ENCODE peak calls at places on chromosomes 12 and 14, in seven cellular contexts. S is mammary epithelial cell; T is CD8-positive, alpha-beta T cell; G is PC-3; N is fibroblast of pulmonary artery; E is mucosa of descending colon; D is fibroblast of mammary gland. A is an unnamed sample.

GRCh38 chr12:32399373-32400113 is at the start of gene FGD4:
- DNase-seq in S (peak; percentile 95), T (peak; percentile 40), G (peak; percentile 81), N (peak; percentile 85), E (peak; percentile 95), D (peak; percentile 66), A (peak; percentile 93)

GRCh38 chr14:91755560-91755959 is 23.7 kb upstream of the CATSPERB start:
- DNase-seq in S (peak; percentile 89), T (no peak), G (peak; percentile 89), N (peak; percentile 62), E (no peak), D (peak; percentile 63), A (no peak)

GRCh38 chr12:31324116-31324844 is 1.7 kb downstream of the SINHCAF start:
- DNase-seq in S (peak; percentile 72), T (peak; percentile 85), G (peak; percentile 65), N (peak; percentile 77), E (peak; percentile 86), D (peak; percentile 67), A (peak; percentile 86)

GRCh38 chr12:115049617-115050016 is 365.6 kb upstream of the TBX3 start:
- DNase-seq in S (no peak), T (no peak), G (peak; percentile 13), N (peak; percentile 40), E (no peak), D (peak; percentile 10), A (no peak)

GRCh38 chr14:65334765-65335411 is 77.6 kb upstream of the FUT8 start:
- DNase-seq in S (no peak), T (no peak), G (peak; percentile 83), N (no peak), E (no peak), D (no peak), A (peak; percentile 21)

GRCh38 chr12:124020398-124021024 is 47.5 kb downstream of the ZNF664 start:
- DNase-seq in S (no peak), T (no peak), G (no peak), N (peak; percentile 77), E (no peak), D (peak; percentile 74), A (no peak)

GRCh38 chr12:64088431-64089349 is 133.4 kb downstream of the KICS2 start:
- DNase-seq in S (peak; percentile 93), T (no peak), G (peak; percentile 98), N (peak; percentile 97), E (no peak), D (peak; percentile 97), A (peak; percentile 78)

GRCh38 chr14:101248056-101248725 is 313.1 kb upstream of the DIO3 start:
- DNase-seq in S (no peak), T (no peak), G (no peak), N (no peak), E (no peak), D (no peak), A (no peak)

GRCh38 chr14:82180057-82180620 is 646.5 kb upstream of the SEL1L start:
- DNase-seq in S (no peak), T (no peak), G (no peak), N (no peak), E (no peak), D (no peak), A (no peak)

GRCh38 chr14:64704145-64704742 is at the start of gene PLEKHG3:
- DNase-seq in S (peak; percentile 82), T (no peak), G (peak; percentile 82), N (peak; percentile 72), E (peak; percentile 90), D (peak; percentile 56), A (peak; percentile 79)

GRCh38 chr14:57833304-57833703 is 32.6 kb downstream of the SLC35F4 start:
- DNase-seq in S (peak; percentile 97), T (no peak), G (peak; percentile 100), N (peak; percentile 85), E (no peak), D (peak; percentile 99), A (no peak)

GRCh38 chr12:80041071-80041470 is 58.3 kb upstream of the OTOGL start:
- DNase-seq in S (no peak), T (no peak), G (no peak), N (no peak), E (no peak), D (no peak), A (no peak)

GRCh38 chr12:47267571-47267970 is 187.8 kb upstream of the AMIGO2 start:
- DNase-seq in S (peak; percentile 96), T (no peak), G (peak; percentile 46), N (no peak), E (no peak), D (no peak), A (no peak)

GRCh38 chr12:51323317-51323960 is 535 bp downstream of the BIN2 start:
- DNase-seq in S (no peak), T (peak; percentile 80), G (no peak), N (no peak), E (no peak), D (no peak), A (peak; percentile 74)

GRCh38 chr14:60189923-60190840 is 25.0 kb upstream of the DHRS7 start:
- DNase-seq in S (no peak), T (no peak), G (no peak), N (no peak), E (no peak), D (peak; percentile 12), A (no peak)

GRCh38 chr12:27969901-27970390 is 2.6 kb downstream of the PTHLH start:
- DNase-seq in S (peak; percentile 95), T (no peak), G (peak; percentile 100), N (peak; percentile 61), E (peak; percentile 54), D (peak; percentile 35), A (peak; percentile 68)

DNA sequence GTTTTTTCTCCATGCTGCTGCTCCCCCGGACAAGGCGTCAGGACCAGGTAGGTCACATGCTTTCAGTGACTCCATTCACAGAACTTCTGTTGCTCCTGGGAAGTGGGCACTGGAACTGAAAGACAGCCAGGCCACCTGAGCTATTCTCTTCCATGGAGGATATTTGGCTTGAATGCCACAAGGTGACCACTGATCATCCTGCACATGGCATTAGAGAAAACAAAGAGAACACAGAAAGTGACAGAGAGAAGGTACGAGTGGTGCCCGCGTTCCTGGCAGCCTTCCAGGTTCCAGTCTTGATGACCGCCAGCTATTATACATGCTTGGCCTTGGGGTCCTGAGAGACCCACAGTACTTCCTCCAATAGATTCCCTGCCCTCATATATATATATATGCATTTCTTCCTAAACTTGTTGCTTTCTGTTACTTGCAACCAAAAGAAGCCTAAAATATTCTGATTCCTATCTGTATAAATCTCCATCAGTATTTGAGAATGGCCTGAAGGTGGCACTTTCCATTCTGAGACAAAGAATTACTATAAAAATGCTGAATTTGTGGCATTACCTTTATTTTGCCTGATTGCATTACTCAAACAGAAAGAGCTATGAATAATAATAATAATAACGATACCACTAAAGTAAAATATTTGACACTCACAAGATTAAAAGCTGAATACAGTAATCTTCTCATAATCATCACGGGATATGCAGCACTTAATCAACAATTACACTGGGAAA is 174.9 kb downstream of the FOXN3 start:
- DNase-seq in S (no peak), T (no peak), G (peak; percentile 13), N (no peak), E (no peak), D (no peak), A (no peak)
- TF ChIP-seq CTCF in S (no peak), T (no peak), G (no peak), N (no peak), E (no peak), D (no peak), A (no peak)

GRCh38 chr12:109387425-109388166 is 39.9 kb downstream of the MYO1H start:
- DNase-seq in S (peak; percentile 3), T (no peak), G (peak; percentile 61), N (peak; percentile 50), E (no peak), D (peak; percentile 40), A (peak; percentile 78)

GRCh38 chr12:109386079-109386473 is 38.4 kb downstream of the MYO1H start:
- DNase-seq in S (no peak), T (no peak), G (no peak), N (no peak), E (no peak), D (no peak), A (no peak)

GRCh38 chr12:109383240-109383639 is 35.5 kb downstream of the MYO1H start:
- DNase-seq in S (no peak), T (no peak), G (no peak), N (no peak), E (no peak), D (no peak), A (no peak)

GRCh38 chr12:109388167-109388563 is 40.5 kb downstream of the MYO1H start:
- DNase-seq in S (no peak), T (no peak), G (no peak), N (no peak), E (no peak), D (no peak), A (no peak)

GRCh38 chr12:109385339-109386078 is 37.8 kb downstream of the MYO1H start:
- DNase-seq in S (peak; percentile 55), T (no peak), G (peak; percentile 81), N (peak; percentile 70), E (no peak), D (peak; percentile 63), A (peak; percentile 65)
- TF ChIP-seq CTCF in S (peak; percentile 18), T (no peak), G (peak; percentile 80), N (peak; percentile 54), E (no peak), D (peak; percentile 56), A (peak; percentile 35)

GRCh38 chr14:34875031-34875922 is at the start of gene BAZ1A:
- DNase-seq in S (peak; percentile 93), T (peak; percentile 26), G (peak; percentile 93), N (peak; percentile 90), E (peak; percentile 75), D (peak; percentile 94), A (peak; percentile 89)
- TF ChIP-seq CTCF in S (no peak), T (no peak), G (no peak), N (peak; percentile 9), E (no peak), D (no peak), A (no peak)

GRCh38 chr12:125185740-125186470 is 120.7 kb downstream of the AACS start:
- DNase-seq in S (peak; percentile 69), T (no peak), G (peak; percentile 80), N (peak; percentile 72), E (peak; percentile 80), D (peak; percentile 52), A (peak; percentile 52)

GRCh38 chr12:125187780-125188741 is 122.8 kb downstream of the AACS start:
- DNase-seq in S (no peak), T (no peak), G (peak; percentile 13), N (no peak), E (no peak), D (no peak), A (no peak)

GRCh38 chr12:125187148-125187733 is 122.0 kb downstream of the AACS start:
- DNase-seq in S (no peak), T (no peak), G (no peak), N (no peak), E (no peak), D (no peak), A (no peak)

GRCh38 chr12:125185311-125185739 is 120.1 kb downstream of the AACS start:
- DNase-seq in S (no peak), T (no peak), G (no peak), N (no peak), E (no peak), D (no peak), A (no peak)

DNA sequence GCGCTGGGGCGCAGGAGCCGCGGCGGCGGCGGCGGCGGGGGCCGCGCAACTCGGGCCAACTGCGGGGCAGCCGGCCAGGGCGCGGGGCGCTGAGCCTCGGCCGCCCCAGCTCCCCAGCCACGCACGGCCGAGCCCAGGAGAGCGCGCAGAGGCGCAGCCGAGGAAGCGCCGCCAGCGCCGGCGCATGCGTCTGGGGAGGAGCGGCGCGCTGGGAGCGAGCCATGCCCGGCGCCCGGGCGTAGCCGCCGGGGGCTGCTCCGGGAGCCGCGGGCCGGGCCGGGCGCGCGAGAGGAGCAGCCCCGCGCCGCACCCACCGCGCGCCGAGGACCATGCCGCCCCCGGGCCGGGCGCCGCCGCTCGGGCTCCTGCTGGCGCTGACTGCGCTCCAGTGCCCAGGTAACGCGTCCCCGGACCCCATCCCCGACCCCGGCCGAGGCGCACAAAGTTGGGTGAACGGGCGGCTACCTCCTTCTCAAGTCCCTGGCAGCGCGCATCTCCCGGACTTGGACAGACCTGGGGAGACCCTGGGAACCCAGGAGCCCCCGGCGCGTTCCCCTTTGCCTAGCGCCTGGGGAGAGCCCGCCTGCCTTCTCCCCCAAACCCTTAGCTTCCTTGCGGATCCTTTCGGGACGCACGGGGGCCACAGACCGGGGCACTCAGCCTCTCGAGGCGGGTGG is 121.4 kb downstream of the AACS start:
- DNase-seq in S (peak; percentile 20), T (no peak), G (no peak), N (no peak), E (no peak), D (no peak), A (no peak)
- TF ChIP-seq CTCF in S (no peak), T (no peak), G (no peak), N (no peak), E (no peak), D (no peak), A (no peak)

A was measured in NB4.